ENCODE peak calls at places on chromosomes 13 and 19, in nine cellular contexts. One of them, this sample, is unnamed.

GRCh38 chr13:65497265-65497664 is 1732.9 kb downstream of the PCDH9 start:
- DNase-seq in A172: peak
- DNase-seq in NCI-H1092 treated with DMSO at 0.1 percent for 48 hours: no peak
- DNase-seq in activated T-cell treated with anti-CD3 and anti-CD28 coated beads, Interleukin-2, amount 50 U/mL, for 4 hours: no peak
- DNase-seq in neural progenitor cell: no peak
- DNase-seq in brain pericyte: no peak
- DNase-seq in kidney: no peak
- DNase-seq in Calu3: no peak
- DNase-seq in EL: peak
- DNase-seq in this sample: no peak

GRCh38 chr13:102400619-102401125 is 1.2 kb downstream of the FGF14 start:
- DNase-seq in A172: no peak
- DNase-seq in kidney: peak
- DNase-seq in neural progenitor cell: peak
- DNase-seq in NCI-H1092 treated with DMSO at 0.1 percent for 48 hours: peak
- DNase-seq in EL: no peak
- DNase-seq in Calu3: no peak
- DNase-seq in activated T-cell treated with anti-CD3 and anti-CD28 coated beads, Interleukin-2, amount 50 U/mL, for 4 hours: no peak
- DNase-seq in brain pericyte: no peak
- DNase-seq in this sample: no peak

GRCh38 chr13:36685912-36686311 is 12.1 kb downstream of the SERTM1 start:
- DNase-seq in kidney: no peak
- DNase-seq in brain pericyte: no peak
- DNase-seq in EL: peak
- DNase-seq in A172: no peak
- DNase-seq in Calu3: no peak
- DNase-seq in activated T-cell treated with anti-CD3 and anti-CD28 coated beads, Interleukin-2, amount 50 U/mL, for 4 hours: no peak
- DNase-seq in neural progenitor cell: no peak
- DNase-seq in NCI-H1092 treated with DMSO at 0.1 percent for 48 hours: no peak
- DNase-seq in this sample: no peak

GRCh38 chr19:23378948-23379347 is 16.3 kb downstream of the ZNF91 start:
- DNase-seq in NCI-H1092 treated with DMSO at 0.1 percent for 48 hours: no peak
- DNase-seq in activated T-cell treated with anti-CD3 and anti-CD28 coated beads, Interleukin-2, amount 50 U/mL, for 4 hours: no peak
- DNase-seq in A172: peak
- DNase-seq in kidney: no peak
- DNase-seq in brain pericyte: no peak
- DNase-seq in neural progenitor cell: no peak
- DNase-seq in Calu3: no peak
- DNase-seq in EL: no peak
- DNase-seq in this sample: no peak

GRCh38 chr13:46295531-46296464 is 84.1 kb downstream of the LRRC63 start:
- DNase-seq in activated T-cell treated with anti-CD3 and anti-CD28 coated beads, Interleukin-2, amount 50 U/mL, for 4 hours: peak
- DNase-seq in EL: peak
- DNase-seq in Calu3: no peak
- DNase-seq in brain pericyte: peak
- DNase-seq in neural progenitor cell: no peak
- DNase-seq in kidney: no peak
- DNase-seq in NCI-H1092 treated with DMSO at 0.1 percent for 48 hours: no peak
- DNase-seq in A172: peak
- DNase-seq in this sample: no peak

GRCh38 chr13:24270639-24271131 is 38.7 kb upstream of the C1QTNF9 start:
- DNase-seq in EL: peak
- DNase-seq in NCI-H1092 treated with DMSO at 0.1 percent for 48 hours: no peak
- DNase-seq in neural progenitor cell: peak
- DNase-seq in brain pericyte: no peak
- DNase-seq in Calu3: peak
- DNase-seq in A172: peak
- DNase-seq in activated T-cell treated with anti-CD3 and anti-CD28 coated beads, Interleukin-2, amount 50 U/mL, for 4 hours: peak
- DNase-seq in kidney: peak
- DNase-seq in this sample: no peak

GRCh38 chr19:43667524-43668405 is 2.2 kb downstream of the PLAUR start:
- DNase-seq in activated T-cell treated with anti-CD3 and anti-CD28 coated beads, Interleukin-2, amount 50 U/mL, for 4 hours: no peak
- DNase-seq in A172: no peak
- DNase-seq in EL: no peak
- DNase-seq in brain pericyte: no peak
- DNase-seq in NCI-H1092 treated with DMSO at 0.1 percent for 48 hours: no peak
- DNase-seq in kidney: peak
- DNase-seq in Calu3: no peak
- DNase-seq in neural progenitor cell: peak
- DNase-seq in this sample: peak

GRCh38 chr13:33578786-33579185 is 239.2 kb upstream of the RFC3 start:
- DNase-seq in Calu3: no peak
- DNase-seq in activated T-cell treated with anti-CD3 and anti-CD28 coated beads, Interleukin-2, amount 50 U/mL, for 4 hours: no peak
- DNase-seq in neural progenitor cell: no peak
- DNase-seq in brain pericyte: no peak
- DNase-seq in NCI-H1092 treated with DMSO at 0.1 percent for 48 hours: no peak
- DNase-seq in kidney: no peak
- DNase-seq in EL: no peak
- DNase-seq in A172: no peak
- DNase-seq in this sample: no peak

GRCh38 chr19:45352062-45352461 is 11.5 kb downstream of the KLC3 start:
- DNase-seq in brain pericyte: no peak
- DNase-seq in Calu3: no peak
- DNase-seq in neural progenitor cell: no peak
- DNase-seq in NCI-H1092 treated with DMSO at 0.1 percent for 48 hours: no peak
- DNase-seq in kidney: no peak
- DNase-seq in A172: no peak
- DNase-seq in activated T-cell treated with anti-CD3 and anti-CD28 coated beads, Interleukin-2, amount 50 U/mL, for 4 hours: no peak
- DNase-seq in EL: no peak
- DNase-seq in this sample: no peak

GRCh38 chr13:33125821-33126570 is 109.8 kb downstream of the KL start:
- DNase-seq in neural progenitor cell: peak
- DNase-seq in kidney: peak
- DNase-seq in EL: peak
- DNase-seq in A172: peak
- DNase-seq in NCI-H1092 treated with DMSO at 0.1 percent for 48 hours: no peak
- DNase-seq in brain pericyte: peak
- DNase-seq in Calu3: peak
- DNase-seq in activated T-cell treated with anti-CD3 and anti-CD28 coated beads, Interleukin-2, amount 50 U/mL, for 4 hours: no peak
- DNase-seq in this sample: peak

GRCh38 chr13:26983533-26984315 is 187.9 kb downstream of the USP12 start:
- DNase-seq in brain pericyte: no peak
- DNase-seq in NCI-H1092 treated with DMSO at 0.1 percent for 48 hours: no peak
- DNase-seq in Calu3: no peak
- DNase-seq in activated T-cell treated with anti-CD3 and anti-CD28 coated beads, Interleukin-2, amount 50 U/mL, for 4 hours: no peak
- DNase-seq in A172: peak
- DNase-seq in EL: peak
- DNase-seq in kidney: no peak
- DNase-seq in neural progenitor cell: no peak
- DNase-seq in this sample: no peak

GRCh38 chr19:8355631-8356402 is 8.1 kb upstream of the ANGPTL4 start:
- DNase-seq in brain pericyte: no peak
- DNase-seq in A172: peak
- DNase-seq in kidney: peak
- DNase-seq in activated T-cell treated with anti-CD3 and anti-CD28 coated beads, Interleukin-2, amount 50 U/mL, for 4 hours: no peak
- DNase-seq in EL: peak
- DNase-seq in NCI-H1092 treated with DMSO at 0.1 percent for 48 hours: no peak
- DNase-seq in Calu3: peak
- DNase-seq in neural progenitor cell: no peak
- DNase-seq in this sample: no peak

GRCh38 chr13:111398715-111399299 is 78.4 kb downstream of the TEX29 start:
- DNase-seq in NCI-H1092 treated with DMSO at 0.1 percent for 48 hours: no peak
- DNase-seq in kidney: no peak
- DNase-seq in brain pericyte: no peak
- DNase-seq in activated T-cell treated with anti-CD3 and anti-CD28 coated beads, Interleukin-2, amount 50 U/mL, for 4 hours: no peak
- DNase-seq in Calu3: no peak
- DNase-seq in EL: no peak
- DNase-seq in A172: no peak
- DNase-seq in neural progenitor cell: no peak
- DNase-seq in this sample: no peak

GRCh38 chr13:103145476-103145875 is 79.3 kb upstream of the SLC10A2 start:
- DNase-seq in activated T-cell treated with anti-CD3 and anti-CD28 coated beads, Interleukin-2, amount 50 U/mL, for 4 hours: no peak
- DNase-seq in A172: no peak
- DNase-seq in NCI-H1092 treated with DMSO at 0.1 percent for 48 hours: no peak
- DNase-seq in neural progenitor cell: no peak
- DNase-seq in Calu3: no peak
- DNase-seq in kidney: no peak
- DNase-seq in EL: no peak
- DNase-seq in brain pericyte: no peak
- DNase-seq in this sample: no peak

GRCh38 chr13:98173431-98173921 is 3.6 kb downstream of the RNF113B start:
- DNase-seq in activated T-cell treated with anti-CD3 and anti-CD28 coated beads, Interleukin-2, amount 50 U/mL, for 4 hours: no peak
- DNase-seq in NCI-H1092 treated with DMSO at 0.1 percent for 48 hours: no peak
- DNase-seq in EL: peak
- DNase-seq in kidney: no peak
- DNase-seq in neural progenitor cell: peak
- DNase-seq in Calu3: no peak
- DNase-seq in brain pericyte: peak
- DNase-seq in A172: peak
- DNase-seq in this sample: no peak

GRCh38 chr13:91270031-91270430 is 77.5 kb upstream of the MIR17HG start:
- DNase-seq in activated T-cell treated with anti-CD3 and anti-CD28 coated beads, Interleukin-2, amount 50 U/mL, for 4 hours: no peak
- DNase-seq in A172: no peak
- DNase-seq in Calu3: no peak
- DNase-seq in neural progenitor cell: no peak
- DNase-seq in brain pericyte: no peak
- DNase-seq in EL: no peak
- DNase-seq in NCI-H1092 treated with DMSO at 0.1 percent for 48 hours: no peak
- DNase-seq in kidney: no peak
- DNase-seq in this sample: no peak

GRCh38 chr13:33052446-33052845 is 36.2 kb downstream of the KL start:
- DNase-seq in kidney: no peak
- DNase-seq in NCI-H1092 treated with DMSO at 0.1 percent for 48 hours: no peak
- DNase-seq in activated T-cell treated with anti-CD3 and anti-CD28 coated beads, Interleukin-2, amount 50 U/mL, for 4 hours: no peak
- DNase-seq in Calu3: no peak
- DNase-seq in EL: no peak
- DNase-seq in brain pericyte: no peak
- DNase-seq in A172: no peak
- DNase-seq in neural progenitor cell: no peak
- DNase-seq in this sample: no peak

GRCh38 chr13:93777504-93777903 is 550.9 kb downstream of the GPC6 start:
- DNase-seq in Calu3: no peak
- DNase-seq in EL: no peak
- DNase-seq in A172: no peak
- DNase-seq in neural progenitor cell: no peak
- DNase-seq in NCI-H1092 treated with DMSO at 0.1 percent for 48 hours: no peak
- DNase-seq in kidney: no peak
- DNase-seq in brain pericyte: no peak
- DNase-seq in activated T-cell treated with anti-CD3 and anti-CD28 coated beads, Interleukin-2, amount 50 U/mL, for 4 hours: no peak
- DNase-seq in this sample: no peak

GRCh38 chr19:51059715-51060114 is 5.2 kb downstream of the KLK13 start:
- DNase-seq in brain pericyte: no peak
- DNase-seq in A172: no peak
- DNase-seq in NCI-H1092 treated with DMSO at 0.1 percent for 48 hours: no peak
- DNase-seq in activated T-cell treated with anti-CD3 and anti-CD28 coated beads, Interleukin-2, amount 50 U/mL, for 4 hours: no peak
- DNase-seq in kidney: no peak
- DNase-seq in Calu3: no peak
- DNase-seq in neural progenitor cell: no peak
- DNase-seq in EL: no peak
- DNase-seq in this sample: no peak

GRCh38 chr19:34985249-34986022 is 14.7 kb upstream of the GRAMD1A start:
- DNase-seq in brain pericyte: no peak
- DNase-seq in neural progenitor cell: peak
- DNase-seq in A172: no peak
- DNase-seq in Calu3: no peak
- DNase-seq in NCI-H1092 treated with DMSO at 0.1 percent for 48 hours: no peak
- DNase-seq in activated T-cell treated with anti-CD3 and anti-CD28 coated beads, Interleukin-2, amount 50 U/mL, for 4 hours: no peak
- DNase-seq in kidney: peak
- DNase-seq in EL: peak
- DNase-seq in this sample: peak